ENCODE peak calls at places on chromosomes 16 and 17, in eight cellular contexts. One of them, this sample, is unnamed.

GRCh38 chr16:77682586-77682985 is 39.7 kb upstream of the NUDT7 start:
- DNase-seq in B cell: no peak
- DNase-seq in glutamatergic neuron: no peak
- DNase-seq in uterus: no peak
- DNase-seq in A549: no peak
- DNase-seq in cardiac fibroblast: no peak
- DNase-seq in left lung: no peak
- DNase-seq in WTC11: no peak
- DNase-seq in this sample: no peak

GRCh38 chr17:77458202-77459017 is 317.6 kb downstream of the SEC14L1 start:
- DNase-seq in B cell: no peak
- DNase-seq in glutamatergic neuron: no peak
- DNase-seq in uterus: no peak
- DNase-seq in A549: no peak
- DNase-seq in cardiac fibroblast: no peak
- DNase-seq in left lung: no peak
- DNase-seq in WTC11: no peak
- DNase-seq in this sample: no peak

GRCh38 chr16:19389246-19389645 is 28.4 kb upstream of the TMC5 start:
- DNase-seq in B cell: peak
- DNase-seq in glutamatergic neuron: peak
- DNase-seq in uterus: no peak
- DNase-seq in A549: peak
- DNase-seq in cardiac fibroblast: peak
- DNase-seq in left lung: peak
- DNase-seq in WTC11: peak
- DNase-seq in this sample: peak

GRCh38 chr16:57140866-57141668 is 44.8 kb downstream of the PSME3IP1 start:
- DNase-seq in B cell: no peak
- DNase-seq in glutamatergic neuron: no peak
- DNase-seq in uterus: no peak
- DNase-seq in A549: no peak
- DNase-seq in cardiac fibroblast: no peak
- DNase-seq in left lung: no peak
- DNase-seq in WTC11: no peak
- DNase-seq in this sample: no peak

GRCh38 chr16:74837056-74837455 is 62.4 kb upstream of the FA2H start:
- DNase-seq in B cell: no peak
- DNase-seq in glutamatergic neuron: no peak
- DNase-seq in uterus: no peak
- DNase-seq in A549: no peak
- DNase-seq in cardiac fibroblast: no peak
- DNase-seq in left lung: no peak
- DNase-seq in WTC11: no peak
- DNase-seq in this sample: no peak

GRCh38 chr16:79599837-79600635 is 501 bp downstream of the MAF start:
- DNase-seq in B cell: peak
- DNase-seq in glutamatergic neuron: peak
- DNase-seq in uterus: peak
- DNase-seq in A549: peak
- DNase-seq in cardiac fibroblast: no peak
- DNase-seq in left lung: peak
- DNase-seq in WTC11: peak
- DNase-seq in this sample: peak

GRCh38 chr17:65057520-65058075 is 1.1 kb upstream of the GNA13 start:
- DNase-seq in B cell: no peak
- DNase-seq in glutamatergic neuron: no peak
- DNase-seq in uterus: peak
- DNase-seq in A549: no peak
- DNase-seq in cardiac fibroblast: peak
- DNase-seq in left lung: no peak
- DNase-seq in WTC11: no peak
- DNase-seq in this sample: no peak

GRCh38 chr17:1985093-1985492 is 40.0 kb downstream of the RTN4RL1 start:
- DNase-seq in B cell: no peak
- DNase-seq in glutamatergic neuron: no peak
- DNase-seq in uterus: no peak
- DNase-seq in A549: no peak
- DNase-seq in cardiac fibroblast: no peak
- DNase-seq in left lung: no peak
- DNase-seq in WTC11: no peak
- DNase-seq in this sample: no peak

GRCh38 chr17:56108811-56109284 is 44.4 kb upstream of the ANKFN1 start:
- DNase-seq in B cell: no peak
- DNase-seq in glutamatergic neuron: no peak
- DNase-seq in uterus: no peak
- DNase-seq in A549: peak
- DNase-seq in cardiac fibroblast: no peak
- DNase-seq in left lung: no peak
- DNase-seq in WTC11: no peak
- DNase-seq in this sample: no peak

GRCh38 chr17:73720187-73720834 is 76.1 kb upstream of the SDK2 start:
- DNase-seq in B cell: no peak
- DNase-seq in glutamatergic neuron: no peak
- DNase-seq in uterus: no peak
- DNase-seq in A549: no peak
- DNase-seq in cardiac fibroblast: no peak
- DNase-seq in left lung: no peak
- DNase-seq in WTC11: no peak
- DNase-seq in this sample: no peak

GRCh38 chr16:88504489-88505404 is 51.7 kb downstream of the ZFPM1 start:
- DNase-seq in B cell: no peak
- DNase-seq in glutamatergic neuron: peak
- DNase-seq in uterus: no peak
- DNase-seq in A549: no peak
- DNase-seq in cardiac fibroblast: no peak
- DNase-seq in left lung: no peak
- DNase-seq in WTC11: no peak
- DNase-seq in this sample: no peak

GRCh38 chr16:67419931-67420330 is 3.7 kb upstream of the ZDHHC1 start:
- DNase-seq in B cell: no peak
- DNase-seq in glutamatergic neuron: no peak
- DNase-seq in uterus: no peak
- DNase-seq in A549: no peak
- DNase-seq in cardiac fibroblast: no peak
- DNase-seq in left lung: no peak
- DNase-seq in WTC11: no peak
- DNase-seq in this sample: no peak

GRCh38 chr16:67248401-67249177 is at the start of gene SLC9A5:
- DNase-seq in B cell: peak
- DNase-seq in glutamatergic neuron: peak
- DNase-seq in uterus: peak
- DNase-seq in A549: no peak
- DNase-seq in cardiac fibroblast: no peak
- DNase-seq in left lung: peak
- DNase-seq in WTC11: peak
- DNase-seq in this sample: peak

GRCh38 chr17:39704821-39705551 is 5.1 kb downstream of the ERBB2 start:
- DNase-seq in B cell: no peak
- DNase-seq in glutamatergic neuron: no peak
- DNase-seq in uterus: no peak
- DNase-seq in A549: peak
- DNase-seq in cardiac fibroblast: peak
- DNase-seq in left lung: peak
- DNase-seq in WTC11: peak
- DNase-seq in this sample: no peak

GRCh38 chr16:86590501-86591144 is 12.3 kb downstream of the FOXL1 start:
- DNase-seq in B cell: no peak
- DNase-seq in glutamatergic neuron: no peak
- DNase-seq in uterus: no peak
- DNase-seq in A549: no peak
- DNase-seq in cardiac fibroblast: peak
- DNase-seq in left lung: no peak
- DNase-seq in WTC11: no peak
- DNase-seq in this sample: no peak

GRCh38 chr17:10352866-10353265 is 19.9 kb downstream of the MYH13 start:
- DNase-seq in B cell: no peak
- DNase-seq in glutamatergic neuron: no peak
- DNase-seq in uterus: no peak
- DNase-seq in A549: no peak
- DNase-seq in cardiac fibroblast: no peak
- DNase-seq in left lung: no peak
- DNase-seq in WTC11: no peak
- DNase-seq in this sample: no peak

GRCh38 chr17:10349403-10349802 is 23.4 kb downstream of the MYH13 start:
- DNase-seq in B cell: no peak
- DNase-seq in glutamatergic neuron: no peak
- DNase-seq in uterus: no peak
- DNase-seq in A549: no peak
- DNase-seq in cardiac fibroblast: no peak
- DNase-seq in left lung: no peak
- DNase-seq in WTC11: peak
- DNase-seq in this sample: no peak
- TF ChIP-seq CTCF in B cell: no peak
- TF ChIP-seq CTCF in glutamatergic neuron: peak
- TF ChIP-seq CTCF in uterus: no peak
- TF ChIP-seq CTCF in A549: no peak
- TF ChIP-seq CTCF in cardiac fibroblast: peak
- TF ChIP-seq CTCF in left lung: no peak
- TF ChIP-seq CTCF in WTC11: peak
- TF ChIP-seq CTCF in this sample: no peak

DNA sequence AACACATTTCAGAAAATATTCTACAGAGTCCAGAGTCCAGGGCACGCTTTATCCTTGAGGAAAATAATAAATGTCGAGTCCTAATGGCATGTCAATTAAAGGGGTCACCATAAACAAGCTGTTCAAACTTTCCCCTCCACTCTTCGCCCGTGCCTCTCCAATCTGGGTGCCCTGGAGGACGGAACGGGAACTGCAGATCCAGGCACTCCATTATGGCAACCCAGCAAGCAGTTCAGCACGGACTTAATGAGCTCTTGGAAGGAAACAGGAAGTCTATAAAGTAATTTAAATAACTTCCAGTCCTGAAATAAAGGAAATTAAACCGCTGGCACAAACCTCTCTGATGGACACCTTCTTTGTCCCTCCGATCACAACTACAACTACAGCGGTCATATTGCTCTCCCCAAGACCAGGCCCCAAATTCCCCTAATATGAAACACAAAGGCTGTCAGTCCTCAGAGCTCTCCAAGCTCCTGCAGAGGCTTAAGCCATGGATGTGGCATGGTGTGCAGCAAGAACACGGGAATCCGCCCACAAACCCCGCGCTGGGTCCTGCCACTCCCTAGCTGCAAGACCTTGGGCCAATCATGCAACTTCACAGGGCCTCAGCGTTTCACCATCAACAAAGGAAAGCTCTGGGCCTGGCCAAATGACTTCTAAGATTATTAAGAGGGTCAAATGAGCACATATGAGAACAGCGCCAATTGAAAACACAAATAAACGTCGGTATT is 52.6 kb downstream of the ZFHX3 start:
- DNase-seq in B cell: no peak
- DNase-seq in glutamatergic neuron: peak
- DNase-seq in uterus: no peak
- DNase-seq in A549: peak
- DNase-seq in cardiac fibroblast: no peak
- DNase-seq in left lung: peak
- DNase-seq in WTC11: peak
- DNase-seq in this sample: peak
- TF ChIP-seq CTCF in B cell: peak
- TF ChIP-seq CTCF in glutamatergic neuron: peak
- TF ChIP-seq CTCF in uterus: no peak
- TF ChIP-seq CTCF in A549: peak
- TF ChIP-seq CTCF in cardiac fibroblast: peak
- TF ChIP-seq CTCF in left lung: no peak
- TF ChIP-seq CTCF in WTC11: peak
- TF ChIP-seq CTCF in this sample: peak

GRCh38 chr16:30370444-30371247 is at the start of gene TBC1D10B:
- DNase-seq in B cell: peak
- DNase-seq in glutamatergic neuron: peak
- DNase-seq in uterus: peak
- DNase-seq in A549: peak
- DNase-seq in cardiac fibroblast: peak
- DNase-seq in left lung: peak
- DNase-seq in WTC11: peak
- DNase-seq in this sample: peak

GRCh38 chr16:30372725-30373124 is 1.9 kb upstream of the MYL11 start:
- DNase-seq in B cell: no peak
- DNase-seq in glutamatergic neuron: no peak
- DNase-seq in uterus: no peak
- DNase-seq in A549: no peak
- DNase-seq in cardiac fibroblast: no peak
- DNase-seq in left lung: no peak
- DNase-seq in WTC11: no peak
- DNase-seq in this sample: no peak

GRCh38 chr16:30372037-30372712 is 1.9 kb upstream of the TBC1D10B start:
- DNase-seq in B cell: no peak
- DNase-seq in glutamatergic neuron: no peak
- DNase-seq in uterus: no peak
- DNase-seq in A549: no peak
- DNase-seq in cardiac fibroblast: no peak
- DNase-seq in left lung: no peak
- DNase-seq in WTC11: no peak
- DNase-seq in this sample: no peak

GRCh38 chr16:30369938-30370443 is 303 bp downstream of the TBC1D10B start:
- DNase-seq in B cell: no peak
- DNase-seq in glutamatergic neuron: no peak
- DNase-seq in uterus: no peak
- DNase-seq in A549: no peak
- DNase-seq in cardiac fibroblast: no peak
- DNase-seq in left lung: no peak
- DNase-seq in WTC11: no peak
- DNase-seq in this sample: no peak

GRCh38 chr16:30371248-30371816 is 1.0 kb upstream of the TBC1D10B start:
- DNase-seq in B cell: no peak
- DNase-seq in glutamatergic neuron: no peak
- DNase-seq in uterus: no peak
- DNase-seq in A549: no peak
- DNase-seq in cardiac fibroblast: no peak
- DNase-seq in left lung: no peak
- DNase-seq in WTC11: no peak
- DNase-seq in this sample: no peak
- TF ChIP-seq CTCF in B cell: no peak
- TF ChIP-seq CTCF in glutamatergic neuron: no peak
- TF ChIP-seq CTCF in uterus: no peak
- TF ChIP-seq CTCF in A549: no peak
- TF ChIP-seq CTCF in cardiac fibroblast: no peak
- TF ChIP-seq CTCF in left lung: no peak
- TF ChIP-seq CTCF in WTC11: no peak
- TF ChIP-seq CTCF in this sample: no peak

DNA sequence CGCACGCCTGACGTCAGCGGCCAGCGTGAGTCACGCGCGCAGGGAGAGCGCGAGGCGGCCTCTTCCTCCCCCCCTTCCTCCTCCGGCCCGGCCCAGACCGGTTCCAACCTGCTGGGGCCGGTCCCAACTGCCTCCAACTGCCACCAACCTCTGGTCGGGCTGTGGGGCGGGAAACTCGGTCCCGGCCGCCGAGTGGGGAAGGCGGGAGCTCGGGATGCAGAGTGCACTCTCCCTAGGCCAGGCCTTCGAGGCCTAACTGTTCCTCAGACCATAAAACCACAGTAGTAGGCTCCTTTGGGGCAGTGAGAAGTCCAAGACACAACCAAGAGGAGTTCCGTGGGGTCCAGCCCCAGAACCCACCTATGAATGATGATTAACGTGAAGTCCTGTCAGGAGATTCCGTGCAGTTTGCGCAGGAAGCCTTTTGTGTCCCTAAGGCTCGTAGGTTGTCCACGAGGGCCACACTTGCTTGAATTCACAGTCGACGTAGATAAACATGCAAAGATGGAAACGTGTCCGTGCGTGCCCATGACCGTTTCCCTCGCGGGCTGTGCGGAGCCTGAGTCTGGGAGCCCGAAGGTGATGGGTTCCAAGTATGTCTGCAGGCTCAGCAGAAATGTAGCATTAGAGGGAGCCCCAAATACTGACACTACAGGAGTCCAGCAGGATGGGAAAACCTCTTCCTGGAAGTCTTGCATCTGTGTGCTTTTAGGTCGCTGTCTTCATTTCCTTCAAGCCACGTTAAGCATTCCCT is 587 bp downstream of the UNK start:
- DNase-seq in B cell: no peak
- DNase-seq in glutamatergic neuron: peak
- DNase-seq in uterus: peak
- DNase-seq in A549: peak
- DNase-seq in cardiac fibroblast: peak
- DNase-seq in left lung: peak
- DNase-seq in WTC11: peak
- DNase-seq in this sample: peak
- TF ChIP-seq CTCF in B cell: no peak
- TF ChIP-seq CTCF in glutamatergic neuron: no peak
- TF ChIP-seq CTCF in uterus: no peak
- TF ChIP-seq CTCF in A549: no peak
- TF ChIP-seq CTCF in cardiac fibroblast: no peak
- TF ChIP-seq CTCF in left lung: no peak
- TF ChIP-seq CTCF in WTC11: no peak
- TF ChIP-seq CTCF in this sample: no peak

This sample was measured in nephron progenitor cell.